ENCODE peak calls at places on chromosome 12, in four cellular contexts. Z is colonic mucosa, W is trophoblast cell, Y is tibial artery. J is an unnamed sample.
A peak's percentile ranks its signal among the peaks of the same experiment; 100 is the strongest.

GRCh38 chr12:44874981-44875416 is 1.1 kb downstream of the NELL2 start:
- DNase-seq in Y (no peak), W (no peak), Z (no peak), J (no peak)

GRCh38 chr12:39840422-39840821 is 220.8 kb upstream of the ABCD2 start:
- DNase-seq in Z (no peak), W (no peak), Y (no peak), J (no peak)

GRCh38 chr12:42679402-42679801 is 89.9 kb upstream of the PRICKLE1 start:
- DNase-seq in Z (no peak), W (no peak), Y (no peak), J (no peak)

GRCh38 chr12:87784350-87784749 is 244.9 kb downstream of the C12orf50 start:
- DNase-seq in Y (no peak), Z (no peak), W (no peak), J (no peak)

GRCh38 chr12:79327465-79327864 is 363.3 kb downstream of the PAWR start:
- DNase-seq in Z (no peak), Y (no peak), W (no peak), J (no peak)

GRCh38 chr12:49295087-49296001 is at the start of gene PRPH:
- DNase-seq in W (no peak), Y (no peak), Z (no peak), J (no peak)

GRCh38 chr12:503111-503761 is 43.5 kb downstream of the B4GALNT3 start:
- DNase-seq in W (peak; percentile 89), Z (peak; percentile 87), Y (no peak), J (no peak)

GRCh38 chr12:46470039-46470627 is 97.6 kb upstream of the SLC38A2 start:
- DNase-seq in Z (no peak), Y (no peak), W (no peak), J (no peak)

GRCh38 chr12:66776974-66777373 is 98.1 kb upstream of the GRIP1 start:
- DNase-seq in Y (no peak), W (no peak), Z (no peak), J (no peak)

GRCh38 chr12:81942588-81942987 is 183.4 kb upstream of the PPFIA2 start:
- DNase-seq in W (no peak), Y (no peak), Z (no peak), J (no peak)

GRCh38 chr12:56932146-56932545 is 2.1 kb downstream of the SDR9C7 start:
- DNase-seq in Y (no peak), W (no peak), Z (no peak), J (peak; percentile 17)

GRCh38 chr12:91604897-91605296 is 422.3 kb upstream of the DCN start:
- DNase-seq in Z (no peak), W (no peak), Y (no peak), J (no peak)

GRCh38 chr12:57983150-57983857 is 41.9 kb downstream of the ATP23 start:
- DNase-seq in W (peak; percentile 7), Y (no peak), Z (peak; percentile 26), J (no peak)

GRCh38 chr12:67099858-67100257 is 169.3 kb upstream of the CAND1 start:
- DNase-seq in Z (no peak), Y (no peak), W (no peak), J (no peak)

GRCh38 chr12:128111951-128112350 is 155.0 kb upstream of the TMEM132C start:
- DNase-seq in W (no peak), Y (no peak), Z (no peak), J (no peak)

GRCh38 chr12:105330938-105331804 is 680 bp downstream of the C12orf75 start:
- DNase-seq in Z (peak; percentile 39), W (no peak), Y (no peak), J (no peak)

GRCh38 chr12:10719482-10719881 is 3.6 kb downstream of the YBX3 start:
- DNase-seq in Y (no peak), Z (no peak), W (no peak), J (no peak)

GRCh38 chr12:94795520-94795919 is 145.2 kb upstream of the TMCC3 start:
- DNase-seq in Y (no peak), Z (no peak), W (peak; percentile 72), J (no peak)

GRCh38 chr12:3132636-3133409 is 55.6 kb downstream of the TSPAN9 start:
- DNase-seq in W (no peak), Y (no peak), Z (no peak), J (no peak)

GRCh38 chr12:3205742-3206519 is 128.8 kb downstream of the TSPAN9 start:
- DNase-seq in Z (no peak), Y (no peak), W (no peak), J (no peak)

GRCh38 chr12:32893458-32893857 is 3.1 kb downstream of the PKP2 start:
- DNase-seq in Y (no peak), Z (no peak), W (peak; percentile 56), J (no peak)

GRCh38 chr12:62332598-62332997 is 72.4 kb downstream of the USP15 start:
- DNase-seq in Y (no peak), W (no peak), Z (no peak), J (no peak)

GRCh38 chr12:42135264-42135814 is 9.3 kb downstream of the GXYLT1 start:
- DNase-seq in W (no peak), Y (no peak), Z (no peak), J (no peak)

GRCh38 chr12:98653866-98654493 is 8.9 kb downstream of the APAF1 start:
- DNase-seq in Z (no peak), Y (no peak), W (no peak), J (no peak)

GRCh38 chr12:98808243-98808895 is 163.3 kb downstream of the APAF1 start:
- DNase-seq in Y (no peak), W (no peak), Z (no peak), J (no peak)

GRCh38 chr12:93698307-93699092 is 21.3 kb downstream of the CRADD start:
- DNase-seq in W (no peak), Z (no peak), Y (no peak), J (no peak)

GRCh38 chr12:46921754-46922113 is 95.9 kb upstream of the SLC38A4 start:
- DNase-seq in Y (no peak), Z (no peak), W (no peak), J (no peak)

GRCh38 chr12:106238146-106238545 is 9.7 kb downstream of the CKAP4 start:
- DNase-seq in Z (no peak), W (peak; percentile 81), Y (no peak), J (peak; percentile 26)

GRCh38 chr12:25014961-25015360 is 66.1 kb upstream of the BCAT1 start:
- DNase-seq in W (no peak), Z (no peak), Y (no peak), J (no peak)

GRCh38 chr12:74646831-74647230 is 109.2 kb downstream of the ATXN7L3B start:
- DNase-seq in Z (no peak), Y (no peak), W (no peak), J (no peak)

GRCh38 chr12:113474635-113475436 is 3.2 kb upstream of the LHX5 start:
- DNase-seq in Z (no peak), Y (no peak), W (no peak), J (no peak)

GRCh38 chr12:113475451-113476085 is 3.9 kb upstream of the LHX5 start:
- DNase-seq in W (no peak), Z (no peak), Y (no peak), J (no peak)

GRCh38 chr12:113477171-113477841 is 5.6 kb upstream of the LHX5 start:
- DNase-seq in Z (no peak), W (no peak), Y (no peak), J (no peak)

GRCh38 chr12:113477842-113478215 is 6.2 kb upstream of the LHX5 start:
- DNase-seq in Z (no peak), W (no peak), Y (no peak), J (no peak)

DNA sequence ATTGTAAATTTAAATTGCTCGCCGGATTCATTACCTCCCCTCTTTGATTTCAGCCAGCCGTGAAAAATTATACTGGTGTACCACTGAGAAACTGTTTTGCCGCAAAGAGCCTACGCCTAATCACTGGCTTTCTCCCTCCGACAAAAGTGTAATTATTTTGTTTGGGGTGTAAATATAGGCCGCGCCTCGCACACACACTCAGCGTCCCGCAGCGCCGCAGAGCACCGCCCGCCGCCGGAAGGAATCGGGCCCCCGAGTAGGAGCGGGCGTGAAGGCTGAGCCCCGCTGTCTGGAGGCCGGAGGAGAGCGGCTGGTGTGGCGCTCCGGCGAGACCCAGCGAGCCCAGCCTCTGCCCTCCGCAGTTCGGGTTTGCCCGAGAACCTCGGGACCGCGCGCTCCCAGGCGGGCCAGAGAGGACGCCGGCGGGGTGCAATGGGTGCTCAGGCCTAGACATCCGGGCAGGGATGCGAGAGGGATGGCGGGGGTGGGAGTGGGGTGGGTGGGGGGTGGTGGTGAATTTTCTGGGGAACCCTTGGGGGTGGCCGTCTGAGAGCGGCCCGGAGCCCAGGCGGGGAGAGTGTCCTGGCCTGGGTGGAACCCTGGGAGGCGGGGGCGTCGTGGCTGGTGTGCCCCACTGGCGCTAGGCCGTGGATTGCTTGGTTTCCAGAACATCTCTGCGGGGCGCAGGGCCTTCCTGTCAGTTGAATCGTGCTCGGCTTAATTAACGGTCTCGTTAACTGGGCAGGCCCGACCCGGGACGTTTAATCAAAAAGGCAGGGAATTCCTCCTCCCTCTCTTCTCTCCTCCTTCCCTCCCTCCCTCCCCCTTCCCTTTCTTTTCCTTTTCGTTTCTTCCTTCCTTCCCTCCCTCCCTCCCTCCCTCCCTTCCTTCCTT is 4.7 kb upstream of the LHX5 start:
- DNase-seq in Z (no peak), W (no peak), Y (no peak), J (no peak)
- H3K4me3 ChIP-seq in Z (no peak overlapping the region), W (no peak overlapping the region), Y (no peak overlapping the region), J (no peak overlapping the region)

GRCh38 chr12:63918788-63919300 is 74.3 kb downstream of the SRGAP1 start:
- DNase-seq in Y (no peak), Z (no peak), W (no peak), J (no peak)

GRCh38 chr12:63919758-63920157 is 75.3 kb downstream of the SRGAP1 start:
- DNase-seq in W (no peak), Y (no peak), Z (no peak), J (no peak)

GRCh38 chr12:63916561-63917476 is 72.3 kb downstream of the SRGAP1 start:
- DNase-seq in Y (no peak), W (no peak), Z (no peak), J (no peak)

GRCh38 chr12:63917477-63917862 is 73.0 kb downstream of the SRGAP1 start:
- DNase-seq in Z (no peak), W (no peak), Y (no peak), J (no peak)

GRCh38 chr12:63917864-63918742 is 73.6 kb downstream of the SRGAP1 start:
- DNase-seq in W (peak; percentile 71), Y (no peak), Z (peak; percentile 38), J (no peak)
- H3K27ac ChIP-seq in W (no peak overlapping the region), Y (no peak overlapping the region), Z (peak overlapping the region; percentile 79), J (peak overlapping the region; percentile 47)

DNA sequence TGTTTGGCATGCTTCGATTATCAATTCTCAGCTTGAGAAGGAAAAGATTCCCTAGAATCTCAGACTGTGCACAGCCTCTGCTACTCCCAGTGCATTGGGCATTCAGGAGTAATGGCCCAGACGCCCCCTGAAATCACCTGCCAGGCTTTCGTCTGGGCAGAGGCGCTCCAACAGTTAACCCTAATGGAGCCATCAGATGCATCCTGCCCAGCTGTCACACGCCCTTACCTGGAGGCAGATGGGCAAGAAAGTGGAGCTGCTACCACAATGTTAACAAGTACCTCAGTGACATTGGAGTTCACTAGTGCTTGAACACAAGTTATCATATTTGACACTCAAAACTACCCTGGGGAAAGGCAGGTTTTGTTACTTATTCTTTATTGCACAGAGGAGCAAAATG is 957 bp upstream of the LRP6 start:
- DNase-seq in W (no peak), Y (no peak), Z (peak; percentile 25), J (no peak)
- H3K4me3 ChIP-seq in W (no peak overlapping the region), Y (peak overlapping the region; percentile 87), Z (peak overlapping the region; percentile 71), J (peak overlapping the region; percentile 88)

DNA sequence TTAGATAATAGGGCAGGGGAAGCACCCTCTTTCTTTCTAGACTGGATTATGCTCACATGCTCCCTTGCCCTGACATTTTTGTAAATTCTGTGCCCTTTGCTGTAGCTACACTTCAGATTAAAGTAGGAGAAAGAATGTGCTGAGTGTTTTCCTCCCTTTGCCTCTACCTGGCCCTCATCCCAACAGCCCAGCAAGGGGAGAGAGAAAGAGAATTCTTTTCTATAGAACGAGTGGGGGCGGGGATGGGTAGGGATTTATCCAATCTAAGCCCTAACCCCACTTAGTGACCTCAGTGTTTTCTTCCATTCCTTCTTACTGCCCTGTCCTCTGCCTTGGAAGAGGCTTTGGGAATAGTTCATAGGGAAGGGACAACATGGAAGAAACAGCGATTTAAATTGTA is 13.5 kb downstream of the GPR84 start:
- DNase-seq in W (no peak), Z (no peak), Y (no peak), J (no peak)
- H3K27ac ChIP-seq in W (no peak overlapping the region), Z (no peak overlapping the region), Y (no peak overlapping the region), J (no peak overlapping the region)

J was measured in coronary artery.